ENCODE peak calls at places on chromosome 5, in four cellular contexts. Q is prostate gland, Z is GM13976, D is NCI-H1092 treated with DMSO at 0.1 percent for 48 hours. H is an unnamed sample.

GRCh38 chr5:36607114-36607561 is 732 bp downstream of the SLC1A3 start:
- DNase-seq in Z (no peak), Q (peak), D (no peak), H (no peak)

GRCh38 chr5:141883184-141883947 is 5.2 kb upstream of the PCDH1 start:
- DNase-seq in D (no peak), Z (peak), Q (no peak), H (no peak)

GRCh38 chr5:79333852-79334557 is 98.1 kb downstream of the JMY start:
- DNase-seq in D (no peak), Q (no peak), Z (no peak), H (no peak)

GRCh38 chr5:69038539-69038938 is 55.3 kb upstream of the SLC30A5 start:
- DNase-seq in Q (no peak), Z (no peak), D (no peak), H (no peak)

GRCh38 chr5:43078956-43079355 is 38.8 kb upstream of the ANXA2R start:
- DNase-seq in D (no peak), Q (no peak), Z (no peak), H (no peak)

GRCh38 chr5:174667526-174667925 is 56.9 kb upstream of the MSX2 start:
- DNase-seq in Z (no peak), D (no peak), Q (no peak), H (no peak)

GRCh38 chr5:59061377-59061776 is 478.5 kb downstream of the RAB3C start:
- DNase-seq in Z (no peak), Q (no peak), D (no peak), H (no peak)

GRCh38 chr5:57750282-57750681 is 267.7 kb upstream of the ACTBL2 start:
- DNase-seq in Z (no peak), D (no peak), Q (no peak), H (no peak)

GRCh38 chr5:90911169-90911568 is 352.6 kb downstream of the ADGRV1 start:
- DNase-seq in Z (no peak), D (peak), Q (no peak), H (no peak)

GRCh38 chr5:50325237-50325832 is 115.8 kb downstream of the EMB start:
- DNase-seq in Z (peak), Q (no peak), D (no peak), H (peak)

GRCh38 chr5:5342784-5343183 is 79.7 kb upstream of the ICE1 start:
- DNase-seq in Q (no peak), D (no peak), Z (no peak), H (no peak)

GRCh38 chr5:66015296-66015960 is 89.1 kb downstream of the ERBIN start:
- DNase-seq in Z (no peak), D (no peak), Q (no peak), H (no peak)

GRCh38 chr5:65721050-65721774 is 697 bp downstream of the SGTB start:
- DNase-seq in Z (peak), D (peak), Q (peak), H (peak)

GRCh38 chr5:32362527-32362926 is 49.8 kb upstream of the MTMR12 start:
- DNase-seq in Q (no peak), D (no peak), Z (no peak), H (no peak)

GRCh38 chr5:168770036-168770498 is 190.9 kb upstream of the PANK3 start:
- DNase-seq in D (no peak), Z (no peak), Q (no peak), H (no peak)

GRCh38 chr5:172868436-172868923 is 34.4 kb downstream of the ERGIC1 start:
- DNase-seq in D (no peak), Q (no peak), Z (no peak), H (no peak)

GRCh38 chr5:109654455-109654854 is 35.3 kb upstream of the MAN2A1 start:
- DNase-seq in Z (no peak), Q (no peak), D (no peak), H (no peak)

GRCh38 chr5:1011741-1012315 is 3.2 kb downstream of the NKD2 start:
- DNase-seq in Z (no peak), Q (no peak), D (no peak), H (no peak)

GRCh38 chr5:137843676-137844284 is 23.9 kb upstream of the MYOT start:
- DNase-seq in Q (no peak), D (no peak), Z (no peak), H (no peak)

GRCh38 chr5:134873494-134873893 is 677 bp upstream of the TXNDC15 start:
- DNase-seq in Q (no peak), Z (peak), D (no peak), H (no peak)

GRCh38 chr5:140635291-140636257 is 2.6 kb upstream of the CD14 start:
- DNase-seq in Q (no peak), D (no peak), Z (no peak), H (no peak)

GRCh38 chr5:54753034-54753433 is 232.4 kb downstream of the ESM1 start:
- DNase-seq in Q (no peak), Z (peak), D (no peak), H (peak)

GRCh38 chr5:68325065-68325580 is 109.6 kb downstream of the PIK3R1 start:
- DNase-seq in D (no peak), Z (no peak), Q (no peak), H (no peak)

GRCh38 chr5:179816401-179817070 is 4.2 kb upstream of the SQSTM1 start:
- DNase-seq in D (no peak), Q (no peak), Z (no peak), H (peak)

GRCh38 chr5:151499636-151500035 is 52.2 kb downstream of the SLC36A1 start:
- DNase-seq in Z (no peak), D (no peak), Q (no peak), H (no peak)

GRCh38 chr5:157820593-157821252 is 38.2 kb downstream of the CLINT1 start:
- DNase-seq in Z (peak), D (peak), Q (peak), H (peak)

GRCh38 chr5:68074633-68075032 is 140.9 kb upstream of the PIK3R1 start:
- DNase-seq in D (no peak), Q (no peak), Z (no peak), H (no peak)

GRCh38 chr5:54883374-54884194 is 101.8 kb downstream of the ESM1 start:
- DNase-seq in Q (peak), Z (no peak), D (no peak), H (no peak)

GRCh38 chr5:158482201-158482600 is 617.5 kb downstream of the EBF1 start:
- DNase-seq in Z (no peak), D (no peak), Q (no peak), H (no peak)

GRCh38 chr5:117455236-117456233 is 880.9 kb upstream of the SEMA6A start:
- DNase-seq in D (peak), Q (no peak), Z (no peak), H (no peak)

GRCh38 chr5:107806271-107806670 is 135.5 kb upstream of the EFNA5 start:
- DNase-seq in Q (no peak), D (no peak), Z (no peak), H (no peak)

GRCh38 chr5:180522350-180522749 is 28.2 kb downstream of the CNOT6 start:
- DNase-seq in D (no peak), Z (no peak), Q (no peak), H (no peak)

GRCh38 chr5:153860482-153860881 is 178.2 kb downstream of the FAM114A2 start:
- DNase-seq in D (no peak), Z (no peak), Q (no peak), H (no peak)

GRCh38 chr5:66595877-66596790 is at the start of gene MAST4:
- DNase-seq in D (peak), Z (peak), Q (peak), H (peak)